ENCODE peak calls at places on chromosomes 3 and 15, in five cellular contexts. E, Q, I, Y and M are unnamed samples.

GRCh38 chr3:122392868-122393844 is 9.2 kb downstream of the FAM162A start:
- DNase-seq in E (no peak), Q (peak), Y (no peak), I (peak), M (no peak)

GRCh38 chr3:9428411-9428810 is 31.0 kb downstream of the SETD5 start:
- DNase-seq in Y (no peak), Q (no peak), E (no peak), I (no peak), M (no peak)

GRCh38 chr3:169841171-169841570 is 28.5 kb upstream of the LRRC34 start:
- DNase-seq in Y (no peak), E (peak), Q (no peak), I (no peak), M (no peak)

GRCh38 chr15:28889346-28889745 is 3.6 kb downstream of the APBA2 start:
- DNase-seq in I (no peak), Y (no peak), E (no peak), Q (no peak), M (no peak)

GRCh38 chr3:13110678-13111116 is 37.5 kb upstream of the IQSEC1 start:
- DNase-seq in I (no peak), E (peak), Q (no peak), Y (no peak), M (no peak)

GRCh38 chr3:129386984-129387383 is 41.5 kb downstream of the EFCAB12 start:
- DNase-seq in Y (no peak), E (no peak), I (no peak), Q (no peak), M (no peak)

GRCh38 chr3:135412475-135412874 is 553.1 kb upstream of the PPP2R3A start:
- DNase-seq in Q (no peak), I (no peak), E (no peak), Y (peak), M (peak)

GRCh38 chr15:68578175-68578959 is 426 bp upstream of the CORO2B start:
- DNase-seq in E (no peak), Q (no peak), I (peak), Y (no peak), M (peak)

GRCh38 chr15:45254405-45255293 is 2.6 kb downstream of the SLC28A2 start:
- DNase-seq in Y (no peak), I (no peak), Q (no peak), E (no peak), M (no peak)

GRCh38 chr15:98729446-98730042 is 81.2 kb downstream of the IGF1R start:
- DNase-seq in Q (no peak), Y (no peak), E (no peak), I (no peak), M (no peak)

GRCh38 chr15:93179072-93179471 is 90.1 kb upstream of the RGMA start:
- DNase-seq in E (peak), I (peak), Y (no peak), Q (no peak), M (no peak)

GRCh38 chr3:42819351-42819965 is 10.2 kb downstream of the ACKR2 start:
- DNase-seq in Y (no peak), Q (peak), E (no peak), I (peak), M (peak)

GRCh38 chr3:58502832-58503231 is 10.9 kb downstream of the KCTD6 start:
- DNase-seq in Y (no peak), I (no peak), Q (no peak), E (no peak), M (no peak)

GRCh38 chr3:176513604-176514003 is 683.7 kb downstream of the TBL1XR1 start:
- DNase-seq in Q (no peak), Y (no peak), I (no peak), E (no peak), M (no peak)

GRCh38 chr3:161274691-161275298 is 53.7 kb downstream of the NMD3 start:
- DNase-seq in Y (peak), Q (peak), E (no peak), I (peak), M (peak)

GRCh38 chr3:134039161-134039862 is 9.6 kb upstream of the SLCO2A1 start:
- DNase-seq in Q (peak), E (no peak), Y (no peak), I (peak), M (peak)

GRCh38 chr3:15845475-15845874 is 47.7 kb upstream of the ANKRD28 start:
- DNase-seq in Y (no peak), I (no peak), E (no peak), Q (no peak), M (no peak)

GRCh38 chr15:68429691-68430470 is 2.1 kb downstream of the ITGA11 start:
- DNase-seq in E (no peak), Q (no peak), I (no peak), Y (no peak), M (no peak)

GRCh38 chr15:52306270-52306669 is 10.7 kb upstream of the MYO5C start:
- DNase-seq in E (no peak), Q (no peak), I (no peak), Y (no peak), M (no peak)

GRCh38 chr3:142897807-142898206 is 8.9 kb upstream of the PCOLCE2 start:
- DNase-seq in I (no peak), Y (no peak), Q (no peak), E (no peak), M (no peak)

DNA sequence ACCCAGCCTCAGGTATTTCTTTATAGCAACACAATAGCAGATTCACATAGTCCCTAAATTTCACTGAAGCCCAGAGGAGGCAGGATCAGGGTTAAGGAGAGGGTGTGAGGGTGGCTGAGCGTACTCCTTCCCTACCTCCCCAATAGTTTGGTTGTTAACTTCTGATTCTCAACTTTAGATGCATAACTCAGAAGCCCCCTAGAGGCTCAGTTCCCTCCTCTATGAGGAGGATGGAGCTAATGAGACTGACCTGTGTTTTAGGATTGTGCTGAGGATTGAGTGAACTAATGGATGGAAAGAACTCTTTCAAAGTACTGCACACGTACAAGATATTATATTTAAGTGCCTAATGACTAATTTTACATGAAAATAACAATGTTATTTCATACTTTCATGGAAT is 249.3 kb upstream of the SOX14 start:
- DNase-seq in Y (no peak), I (no peak), E (no peak), Q (no peak), M (no peak)
- TF ChIP-seq USF2 in Y (no peak), I (no peak), E (no peak), Q (no peak), M (no peak)

GRCh38 chr3:27220166-27220565 is 149.0 kb downstream of the NEK10 start:
- DNase-seq in E (no peak), Y (no peak), I (no peak), Q (no peak), M (no peak)
- TF ChIP-seq SP1 in E (no peak), Y (no peak), I (no peak), Q (no peak), M (no peak)

GRCh38 chr3:79081285-79081684 is 686.5 kb downstream of the ROBO1 start:
- DNase-seq in Y (no peak), E (no peak), I (no peak), Q (peak), M (no peak)

GRCh38 chr3:79086514-79086913 is 681.3 kb downstream of the ROBO1 start:
- DNase-seq in Y (peak), I (peak), E (no peak), Q (peak), M (peak)

DNA sequence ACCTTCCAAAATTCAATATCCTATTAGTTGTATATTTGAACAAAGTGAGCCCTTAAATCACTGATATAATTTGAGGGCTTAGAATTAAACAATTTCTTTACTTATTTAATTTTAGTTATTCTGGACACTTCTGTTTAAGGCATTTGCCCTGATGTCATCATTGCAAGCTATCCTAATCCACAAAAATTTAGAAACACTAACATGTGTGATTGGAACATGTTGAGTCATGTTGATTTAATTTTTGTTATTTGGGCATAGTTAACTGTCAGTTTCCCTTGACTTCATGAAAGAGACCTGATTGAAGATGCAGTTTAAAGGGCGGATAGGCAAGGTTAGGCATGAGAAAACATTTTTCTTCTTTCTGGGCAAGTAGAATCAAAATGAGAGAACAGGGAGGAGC is 682.6 kb downstream of the ROBO1 start:
- DNase-seq in E (no peak), I (no peak), Y (no peak), Q (no peak), M (no peak)
- TF ChIP-seq USF2 in E (no peak), I (no peak), Y (no peak), Q (no peak), M (no peak)

GRCh38 chr3:14549256-14549931 is 9.3 kb upstream of the GRIP2 start:
- DNase-seq in E (no peak), Q (peak), I (peak), Y (no peak), M (no peak)
- TF ChIP-seq SP1 in E (no peak), Q (no peak), I (no peak), Y (no peak), M (no peak)

GRCh38 chr3:189119947-189120346 is 51.8 kb upstream of the TPRG1 start:
- DNase-seq in I (no peak), E (no peak), Y (no peak), Q (no peak), M (no peak)
- TF ChIP-seq USF2 in I (no peak), E (no peak), Y (no peak), Q (no peak), M (no peak)